ENCODE peak calls at places on chromosome 22, in five cellular contexts. Y is body of pancreas, X is ovary, R is heart left ventricle, M is HCT116. W is an unnamed sample.

GRCh38 chr22:17057959-17058814 is 26.6 kb upstream of the IL17RA start:
- DNase-seq in Y (peak; percentile 71), X (peak; percentile 60), R (peak; percentile 64), M (peak; percentile 45), W (peak; percentile 57)

GRCh38 chr22:18104566-18104965 is 6.0 kb upstream of the TUBA8 start:
- DNase-seq in Y (no peak), X (no peak), R (no peak), M (no peak), W (no peak)

GRCh38 chr22:49417833-49418232 is 409.8 kb downstream of the BRD1 start:
- DNase-seq in Y (no peak), X (no peak), R (no peak), M (no peak), W (no peak)

GRCh38 chr22:42156121-42156520 is 25.5 kb upstream of the CYP2D6 start:
- DNase-seq in Y (no peak), X (no peak), R (no peak), M (no peak), W (no peak)

GRCh38 chr22:40215266-40215665 is 37.5 kb downstream of the TNRC6B start:
- DNase-seq in Y (peak; percentile 50), X (no peak), R (no peak), M (no peak), W (no peak)

GRCh38 chr22:42933783-42934144 is 76.7 kb upstream of the ARFGAP3 start:
- DNase-seq in Y (peak; percentile 68), X (no peak), R (no peak), M (no peak), W (peak; percentile 32)

GRCh38 chr22:17638432-17639237 is at the start of gene BCL2L13:
- DNase-seq in Y (peak; percentile 94), X (peak; percentile 91), R (peak; percentile 95), M (peak; percentile 78), W (peak; percentile 75)

GRCh38 chr22:41096841-41097240 is 4.4 kb downstream of the EP300 start:
- DNase-seq in Y (no peak), X (no peak), R (no peak), M (no peak), W (no peak)

GRCh38 chr22:48894064-48894671 is 933.5 kb downstream of the BRD1 start:
- DNase-seq in Y (no peak), X (no peak), R (no peak), M (no peak), W (no peak)

GRCh38 chr22:28349114-28349513 is 330.5 kb downstream of the TTC28 start:
- DNase-seq in Y (no peak), X (no peak), R (no peak), M (no peak), W (no peak)

GRCh38 chr22:33427461-33427860 is 369.3 kb upstream of the SYN3 start:
- DNase-seq in Y (no peak), X (no peak), R (no peak), M (no peak), W (no peak)

GRCh38 chr22:44550666-44551491 is 52.8 kb upstream of the RTL6 start:
- DNase-seq in Y (peak; percentile 31), X (peak; percentile 88), R (peak; percentile 75), M (no peak), W (peak; percentile 53)

GRCh38 chr22:19884161-19884953 is 29.7 kb upstream of the GNB1L start:
- DNase-seq in Y (no peak), X (no peak), R (peak; percentile 15), M (no peak), W (no peak)

GRCh38 chr22:49405590-49405989 is 422.1 kb downstream of the BRD1 start:
- DNase-seq in Y (no peak), X (no peak), R (no peak), M (no peak), W (no peak)

GRCh38 chr22:37561209-37562048 is 1.1 kb downstream of the CDC42EP1 start:
- DNase-seq in Y (peak; percentile 96), X (peak; percentile 94), R (peak; percentile 89), M (peak; percentile 73), W (peak; percentile 61)

GRCh38 chr22:37560682-37561208 is 465 bp downstream of the CDC42EP1 start:
- DNase-seq in Y (peak; percentile 71), X (peak; percentile 73), R (peak; percentile 81), M (no peak), W (no peak)

GRCh38 chr22:37559521-37559900 is 769 bp upstream of the CDC42EP1 start:
- DNase-seq in Y (no peak), X (no peak), R (no peak), M (no peak), W (no peak)

GRCh38 chr22:37558815-37559214 is 1.5 kb upstream of the CDC42EP1 start:
- DNase-seq in Y (no peak), X (no peak), R (no peak), M (no peak), W (no peak)

GRCh38 chr22:37559901-37560681 is at the start of gene CDC42EP1:
- DNase-seq in Y (peak; percentile 77), X (peak; percentile 73), R (peak; percentile 68), M (no peak), W (peak; percentile 37)
- TF ChIP-seq POLR2A in Y (peak; percentile 88), X (peak; percentile 77), R (peak; percentile 46), M (peak; percentile 91), W (peak; percentile 74)

GRCh38 chr22:31496007-31496734 is at the start of gene SFI1:
- DNase-seq in Y (peak; percentile 90), X (peak; percentile 90), R (peak; percentile 93), M (peak; percentile 74), W (peak; percentile 77)
- TF ChIP-seq POLR2A in Y (peak; percentile 43), X (peak; percentile 16), R (peak; percentile 52), M (peak; percentile 71), W (peak; percentile 44)

GRCh38 chr22:23767673-23768548 is at the start of gene CHCHD10:
- DNase-seq in Y (peak; percentile 84), X (peak; percentile 80), R (peak; percentile 90), M (peak; percentile 60), W (no peak)
- TF ChIP-seq POLR2A in Y (peak; percentile 72), X (no peak), R (peak; percentile 97), M (peak; percentile 66), W (peak; percentile 45)

GRCh38 chr22:31400023-31400397 is 606 bp downstream of the DRG1 start:
- DNase-seq in Y (no peak), X (no peak), R (no peak), M (no peak), W (no peak)

GRCh38 chr22:31393890-31394289 is 5.5 kb upstream of the DRG1 start:
- DNase-seq in Y (no peak), X (no peak), R (no peak), M (no peak), W (no peak)

GRCh38 chr22:31394326-31394725 is 5.1 kb upstream of the DRG1 start:
- DNase-seq in Y (no peak), X (no peak), R (no peak), M (no peak), W (no peak)

DNA sequence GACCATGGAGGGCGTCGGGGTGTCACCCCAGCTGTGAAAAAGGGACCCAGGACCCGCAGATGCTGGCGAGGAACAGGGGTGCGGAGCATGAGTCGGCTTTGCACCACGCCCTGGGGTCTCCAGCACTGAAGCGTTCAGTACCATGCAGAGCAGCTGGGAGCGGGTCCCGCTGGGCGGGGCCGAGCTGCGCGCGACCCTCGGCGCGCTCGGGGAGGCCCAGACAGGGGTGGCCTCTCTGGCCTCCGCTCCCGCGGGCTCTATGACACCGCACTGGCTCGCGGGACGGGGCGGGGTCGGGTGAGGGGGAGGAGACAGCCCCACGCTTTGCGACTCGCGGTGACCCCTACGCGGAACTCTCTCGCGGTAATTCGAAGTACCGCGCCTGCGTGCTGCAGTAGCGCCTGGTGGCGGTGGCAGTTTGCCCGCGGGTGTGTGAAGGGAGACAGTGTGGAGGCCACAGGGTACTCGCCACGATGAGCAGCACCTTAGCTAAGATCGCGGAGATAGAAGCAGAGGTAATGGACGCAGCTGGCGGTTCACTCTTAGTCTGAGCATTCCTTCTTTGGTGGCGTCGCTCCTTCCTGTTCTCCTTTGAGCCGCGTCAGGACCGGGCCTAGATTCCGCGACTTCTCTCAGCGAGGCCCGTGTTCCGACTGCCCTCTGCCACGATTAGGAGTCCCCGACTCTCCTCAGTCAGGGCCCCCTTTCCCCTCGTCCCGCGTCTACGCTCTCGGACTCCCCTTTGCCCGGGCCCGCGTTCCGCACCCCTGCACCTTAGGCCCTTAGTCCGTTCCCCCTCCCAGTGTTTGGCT is at the start of gene DRG1:
- DNase-seq in Y (peak; percentile 97), X (peak; percentile 97), R (peak; percentile 99), M (peak; percentile 89), W (peak; percentile 89)
- TF ChIP-seq POLR2A in Y (peak; percentile 95), X (peak; percentile 72), R (peak; percentile 99), M (peak; percentile 95), W (peak; percentile 78)

GRCh38 chr22:45865561-45866397 is 111.2 kb downstream of the WNT7B start:
- DNase-seq in Y (no peak), X (no peak), R (no peak), M (no peak), W (no peak)
- TF ChIP-seq POLR2A in Y (no peak), X (no peak), R (no peak), M (no peak), W (no peak)

DNA sequence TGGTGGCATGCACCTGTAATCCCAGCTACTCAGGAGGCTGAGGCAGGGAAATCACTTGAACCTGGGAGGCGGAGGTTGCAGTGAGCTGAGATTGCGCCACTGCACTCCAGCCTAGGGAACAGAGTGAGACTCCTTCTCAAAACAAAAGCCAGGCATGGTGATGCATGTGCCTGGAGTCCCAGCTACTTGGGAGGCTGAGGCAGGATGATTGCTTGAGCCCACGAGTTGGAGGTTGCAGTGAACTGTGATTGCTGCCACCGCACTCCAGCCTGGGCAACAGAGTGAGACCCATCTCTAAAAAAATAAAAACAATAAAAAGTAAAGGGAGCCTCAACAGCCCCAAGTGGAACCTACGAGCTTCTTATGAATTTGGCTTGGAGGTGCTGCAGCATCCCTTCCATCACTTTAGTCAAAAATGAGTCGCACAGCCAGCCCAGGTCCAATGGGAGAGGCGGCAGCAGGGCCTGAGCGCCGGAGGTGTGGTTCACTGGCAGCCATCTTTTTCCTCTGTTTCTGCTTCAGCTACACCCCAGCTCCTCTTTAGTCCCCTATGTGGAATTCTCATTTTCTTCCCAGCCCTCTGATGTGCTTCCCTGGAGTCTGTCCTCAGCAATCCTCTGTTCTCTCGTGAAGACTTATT is 29.2 kb upstream of the GCAT start:
- DNase-seq in Y (no peak), X (no peak), R (no peak), M (no peak), W (no peak)
- TF ChIP-seq POLR2A in Y (no peak), X (no peak), R (no peak), M (no peak), W (no peak)

GRCh38 chr22:35324067-35324466 is 24.4 kb downstream of the TOM1 start:
- DNase-seq in Y (no peak), X (no peak), R (no peak), M (no peak), W (no peak)
- TF ChIP-seq POLR2A in Y (no peak), X (no peak), R (no peak), M (no peak), W (no peak)

GRCh38 chr22:29766632-29767288 is at the start of gene ZMAT5:
- DNase-seq in Y (peak; percentile 98), X (peak; percentile 93), R (peak; percentile 97), M (peak; percentile 97), W (peak; percentile 91)
- TF ChIP-seq POLR2A in Y (peak; percentile 52), X (no peak), R (peak; percentile 55), M (peak; percentile 92), W (peak; percentile 65)

W was measured in H54.